ENCODE peak calls at places on chromosomes 1 and 21, in six cellular contexts. One of them, this sample, is unnamed.

GRCh38 chr21:33647560-33647959 is 5.3 kb downstream of the ITSN1 start:
- DNase-seq in CD8-positive, alpha-beta T cell: no peak
- DNase-seq in PC-9: no peak
- DNase-seq in IMR-90: no peak
- DNase-seq in cardiac muscle cell: no peak
- DNase-seq in hepatocyte: no peak
- DNase-seq in this sample: no peak

GRCh38 chr1:1079408-1080121 is 5.5 kb upstream of the RNF223 start:
- DNase-seq in CD8-positive, alpha-beta T cell: no peak
- DNase-seq in PC-9: peak; percentile 96
- DNase-seq in IMR-90: peak; percentile 90
- DNase-seq in cardiac muscle cell: peak; percentile 85
- DNase-seq in hepatocyte: peak; percentile 93
- DNase-seq in this sample: peak; percentile 96

GRCh38 chr1:30837653-30838052 is 70.9 kb downstream of the SDC3 start:
- DNase-seq in CD8-positive, alpha-beta T cell: no peak
- DNase-seq in PC-9: no peak
- DNase-seq in IMR-90: no peak
- DNase-seq in cardiac muscle cell: peak; percentile 37
- DNase-seq in hepatocyte: no peak
- DNase-seq in this sample: no peak

GRCh38 chr1:40384413-40384762 is 10.9 kb downstream of the SMAP2 start:
- DNase-seq in CD8-positive, alpha-beta T cell: no peak
- DNase-seq in PC-9: no peak
- DNase-seq in IMR-90: no peak
- DNase-seq in cardiac muscle cell: peak; percentile 25
- DNase-seq in hepatocyte: no peak
- DNase-seq in this sample: no peak

GRCh38 chr1:22154063-22154462 is 11.2 kb upstream of the WNT4 start:
- DNase-seq in CD8-positive, alpha-beta T cell: no peak
- DNase-seq in PC-9: no peak
- DNase-seq in IMR-90: no peak
- DNase-seq in cardiac muscle cell: no peak
- DNase-seq in hepatocyte: no peak
- DNase-seq in this sample: no peak

GRCh38 chr1:229941160-229941559 is 125.9 kb upstream of the GALNT2 start:
- DNase-seq in CD8-positive, alpha-beta T cell: no peak
- DNase-seq in PC-9: no peak
- DNase-seq in IMR-90: no peak
- DNase-seq in cardiac muscle cell: no peak
- DNase-seq in hepatocyte: peak; percentile 28
- DNase-seq in this sample: no peak

GRCh38 chr1:192559115-192560006 is 16.2 kb upstream of the RGS1 start:
- DNase-seq in CD8-positive, alpha-beta T cell: no peak
- DNase-seq in PC-9: peak; percentile 67
- DNase-seq in IMR-90: peak; percentile 98
- DNase-seq in cardiac muscle cell: peak; percentile 88
- DNase-seq in hepatocyte: peak; percentile 19
- DNase-seq in this sample: peak; percentile 98

GRCh38 chr1:7002728-7003127 is 217.5 kb downstream of the CAMTA1 start:
- DNase-seq in CD8-positive, alpha-beta T cell: no peak
- DNase-seq in PC-9: no peak
- DNase-seq in IMR-90: no peak
- DNase-seq in cardiac muscle cell: no peak
- DNase-seq in hepatocyte: no peak
- DNase-seq in this sample: no peak

GRCh38 chr1:45205910-45206721 is at the start of gene ZSWIM5:
- DNase-seq in CD8-positive, alpha-beta T cell: peak; percentile 75
- DNase-seq in PC-9: peak; percentile 40
- DNase-seq in IMR-90: peak; percentile 42
- DNase-seq in cardiac muscle cell: peak; percentile 53
- DNase-seq in hepatocyte: peak; percentile 84
- DNase-seq in this sample: peak; percentile 50

GRCh38 chr21:16751705-16752104 is 761.1 kb upstream of the CXADR start:
- DNase-seq in CD8-positive, alpha-beta T cell: no peak
- DNase-seq in PC-9: no peak
- DNase-seq in IMR-90: no peak
- DNase-seq in cardiac muscle cell: no peak
- DNase-seq in hepatocyte: no peak
- DNase-seq in this sample: no peak

GRCh38 chr1:155123801-155124200 is 3.9 kb upstream of the EFNA1 start:
- DNase-seq in CD8-positive, alpha-beta T cell: no peak
- DNase-seq in PC-9: peak; percentile 63
- DNase-seq in IMR-90: no peak
- DNase-seq in cardiac muscle cell: no peak
- DNase-seq in hepatocyte: peak; percentile 50
- DNase-seq in this sample: peak; percentile 29

GRCh38 chr1:9213956-9214355 is 20.6 kb upstream of the H6PD start:
- DNase-seq in CD8-positive, alpha-beta T cell: no peak
- DNase-seq in PC-9: no peak
- DNase-seq in IMR-90: no peak
- DNase-seq in cardiac muscle cell: no peak
- DNase-seq in hepatocyte: no peak
- DNase-seq in this sample: no peak

GRCh38 chr1:16420719-16421118 is 16.5 kb downstream of the SPATA21 start:
- DNase-seq in CD8-positive, alpha-beta T cell: peak; percentile 74
- DNase-seq in PC-9: no peak
- DNase-seq in IMR-90: no peak
- DNase-seq in cardiac muscle cell: no peak
- DNase-seq in hepatocyte: no peak
- DNase-seq in this sample: no peak

GRCh38 chr21:46214478-46215340 is 13.9 kb downstream of the LSS start:
- DNase-seq in CD8-positive, alpha-beta T cell: no peak
- DNase-seq in PC-9: no peak
- DNase-seq in IMR-90: no peak
- DNase-seq in cardiac muscle cell: no peak
- DNase-seq in hepatocyte: no peak
- DNase-seq in this sample: no peak

GRCh38 chr1:80540605-80541004 is 1260.1 kb upstream of the ADGRL2 start:
- DNase-seq in CD8-positive, alpha-beta T cell: no peak
- DNase-seq in PC-9: no peak
- DNase-seq in IMR-90: peak; percentile 1
- DNase-seq in cardiac muscle cell: peak; percentile 6
- DNase-seq in hepatocyte: no peak
- DNase-seq in this sample: peak; percentile 4

GRCh38 chr1:43510621-43511020 is 20.1 kb upstream of the PTPRF start:
- DNase-seq in CD8-positive, alpha-beta T cell: no peak
- DNase-seq in PC-9: no peak
- DNase-seq in IMR-90: no peak
- DNase-seq in cardiac muscle cell: no peak
- DNase-seq in hepatocyte: no peak
- DNase-seq in this sample: no peak

GRCh38 chr1:43511394-43511793 is 19.3 kb upstream of the PTPRF start:
- DNase-seq in CD8-positive, alpha-beta T cell: no peak
- DNase-seq in PC-9: no peak
- DNase-seq in IMR-90: no peak
- DNase-seq in cardiac muscle cell: no peak
- DNase-seq in hepatocyte: no peak
- DNase-seq in this sample: no peak

GRCh38 chr1:43507296-43508295 is 23.1 kb upstream of the PTPRF start:
- DNase-seq in CD8-positive, alpha-beta T cell: no peak
- DNase-seq in PC-9: no peak
- DNase-seq in IMR-90: no peak
- DNase-seq in cardiac muscle cell: no peak
- DNase-seq in hepatocyte: no peak
- DNase-seq in this sample: no peak

GRCh38 chr1:43509740-43510375 is 20.8 kb upstream of the PTPRF start:
- DNase-seq in CD8-positive, alpha-beta T cell: no peak
- DNase-seq in PC-9: peak; percentile 91
- DNase-seq in IMR-90: no peak
- DNase-seq in cardiac muscle cell: no peak
- DNase-seq in hepatocyte: no peak
- DNase-seq in this sample: no peak

GRCh38 chr1:43509007-43509739 is 21.5 kb upstream of the PTPRF start:
- DNase-seq in CD8-positive, alpha-beta T cell: no peak
- DNase-seq in PC-9: peak; percentile 86
- DNase-seq in IMR-90: no peak
- DNase-seq in cardiac muscle cell: peak; percentile 34
- DNase-seq in hepatocyte: no peak
- DNase-seq in this sample: no peak
- H3K27ac ChIP-seq in CD8-positive, alpha-beta T cell: no peak overlapping the region
- H3K27ac ChIP-seq in PC-9: peak overlapping the region; percentile 95
- H3K27ac ChIP-seq in IMR-90: no peak overlapping the region
- H3K27ac ChIP-seq in cardiac muscle cell: no peak overlapping the region
- H3K27ac ChIP-seq in hepatocyte: no peak overlapping the region
- H3K27ac ChIP-seq in this sample: no peak overlapping the region

DNA sequence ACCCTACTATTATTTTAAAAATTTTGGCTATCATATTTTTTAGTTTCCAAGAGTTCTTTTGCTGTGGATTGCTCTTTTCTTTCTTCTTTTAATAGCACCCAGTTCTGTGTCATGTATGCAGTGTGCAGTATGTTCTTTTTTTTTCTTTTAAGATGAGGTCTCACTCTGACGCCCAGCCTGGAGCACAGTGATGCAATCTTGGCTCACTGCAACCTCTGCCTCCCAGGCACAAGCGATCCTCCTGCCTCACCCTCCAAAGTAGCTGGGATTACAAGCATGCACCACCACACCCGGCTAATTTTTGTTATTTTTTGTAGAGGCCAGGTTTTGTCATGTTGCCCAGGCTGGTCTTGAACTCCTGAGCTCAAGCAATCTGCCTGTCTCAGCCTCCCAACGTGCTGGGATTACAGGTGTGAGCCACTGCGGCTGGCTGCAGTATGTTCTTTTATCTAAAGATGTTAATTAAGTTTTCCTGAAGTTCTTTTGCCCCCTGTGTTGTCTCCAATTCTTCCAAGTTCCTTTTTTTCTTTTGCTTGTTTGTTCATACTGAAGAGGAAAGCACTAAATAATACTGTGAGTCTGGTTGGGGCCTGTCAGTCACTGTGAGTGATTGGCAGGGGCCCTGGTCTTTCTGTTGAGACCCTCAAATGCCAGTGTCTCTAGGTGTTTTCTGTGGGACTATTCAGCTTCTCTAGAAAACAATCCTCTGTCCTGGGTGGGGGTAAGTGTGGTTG is 17.5 kb upstream of the TTC22 start:
- DNase-seq in CD8-positive, alpha-beta T cell: no peak
- DNase-seq in PC-9: peak; percentile 31
- DNase-seq in IMR-90: no peak
- DNase-seq in cardiac muscle cell: peak; percentile 46
- DNase-seq in hepatocyte: no peak
- DNase-seq in this sample: no peak
- H3K27ac ChIP-seq in CD8-positive, alpha-beta T cell: no peak overlapping the region
- H3K27ac ChIP-seq in PC-9: peak overlapping the region; percentile 47
- H3K27ac ChIP-seq in IMR-90: no peak overlapping the region
- H3K27ac ChIP-seq in cardiac muscle cell: no peak overlapping the region
- H3K27ac ChIP-seq in hepatocyte: no peak overlapping the region
- H3K27ac ChIP-seq in this sample: no peak overlapping the region

GRCh38 chr1:3623441-3624150 is 1.2 kb upstream of the TPRG1L start:
- DNase-seq in CD8-positive, alpha-beta T cell: no peak
- DNase-seq in PC-9: no peak
- DNase-seq in IMR-90: no peak
- DNase-seq in cardiac muscle cell: no peak
- DNase-seq in hepatocyte: no peak
- DNase-seq in this sample: no peak

GRCh38 chr1:3625151-3625907 is 514 bp downstream of the TPRG1L start:
- DNase-seq in CD8-positive, alpha-beta T cell: peak; percentile 62
- DNase-seq in PC-9: peak; percentile 45
- DNase-seq in IMR-90: peak; percentile 39
- DNase-seq in cardiac muscle cell: peak; percentile 58
- DNase-seq in hepatocyte: peak; percentile 83
- DNase-seq in this sample: peak; percentile 59

GRCh38 chr1:3627515-3628253 is 2.9 kb downstream of the TPRG1L start:
- DNase-seq in CD8-positive, alpha-beta T cell: no peak
- DNase-seq in PC-9: no peak
- DNase-seq in IMR-90: no peak
- DNase-seq in cardiac muscle cell: no peak
- DNase-seq in hepatocyte: no peak
- DNase-seq in this sample: no peak

GRCh38 chr1:3620708-3621107 is 4.1 kb upstream of the TPRG1L start:
- DNase-seq in CD8-positive, alpha-beta T cell: no peak
- DNase-seq in PC-9: no peak
- DNase-seq in IMR-90: no peak
- DNase-seq in cardiac muscle cell: no peak
- DNase-seq in hepatocyte: no peak
- DNase-seq in this sample: no peak

GRCh38 chr1:3624194-3625136 is at the start of gene TPRG1L:
- DNase-seq in CD8-positive, alpha-beta T cell: peak; percentile 99
- DNase-seq in PC-9: peak; percentile 86
- DNase-seq in IMR-90: peak; percentile 90
- DNase-seq in cardiac muscle cell: peak; percentile 97
- DNase-seq in hepatocyte: peak; percentile 99
- DNase-seq in this sample: peak; percentile 96
- H3K27ac ChIP-seq in CD8-positive, alpha-beta T cell: peak within 1 kb of the TSS; percentile 89
- H3K27ac ChIP-seq in PC-9: no peak within 1 kb of the TSS
- H3K27ac ChIP-seq in IMR-90: peak within 1 kb of the TSS; percentile 84
- H3K27ac ChIP-seq in cardiac muscle cell: peak within 1 kb of the TSS; percentile 44
- H3K27ac ChIP-seq in hepatocyte: peak within 1 kb of the TSS; percentile 95
- H3K27ac ChIP-seq in this sample: no peak within 1 kb of the TSS

DNA sequence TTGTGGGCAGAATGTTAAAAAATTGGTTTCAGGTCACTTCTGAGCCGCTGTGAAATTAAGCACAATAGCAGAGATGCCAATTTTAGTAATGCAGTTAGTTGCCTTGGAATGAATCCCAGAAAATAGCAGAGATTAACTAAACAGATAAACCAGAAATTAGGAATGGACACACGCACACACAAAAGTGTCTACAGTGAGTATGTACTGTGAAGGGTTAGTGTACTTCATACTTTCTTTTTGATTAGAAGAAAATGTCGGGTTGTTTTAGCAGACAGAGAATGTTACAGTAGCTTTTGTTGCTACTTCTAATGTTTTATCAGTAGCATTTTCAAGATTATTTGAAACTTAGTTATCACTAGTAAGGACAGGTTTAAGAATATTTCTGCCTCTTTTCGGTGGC is 106.7 kb downstream of the LEPR start:
- DNase-seq in CD8-positive, alpha-beta T cell: no peak
- DNase-seq in PC-9: no peak
- DNase-seq in IMR-90: peak; percentile 41
- DNase-seq in cardiac muscle cell: peak; percentile 67
- DNase-seq in hepatocyte: no peak
- DNase-seq in this sample: peak; percentile 73
- H3K27ac ChIP-seq in CD8-positive, alpha-beta T cell: no peak overlapping the region
- H3K27ac ChIP-seq in PC-9: no peak overlapping the region
- H3K27ac ChIP-seq in IMR-90: no peak overlapping the region
- H3K27ac ChIP-seq in cardiac muscle cell: no peak overlapping the region
- H3K27ac ChIP-seq in hepatocyte: no peak overlapping the region
- H3K27ac ChIP-seq in this sample: no peak overlapping the region

DNA sequence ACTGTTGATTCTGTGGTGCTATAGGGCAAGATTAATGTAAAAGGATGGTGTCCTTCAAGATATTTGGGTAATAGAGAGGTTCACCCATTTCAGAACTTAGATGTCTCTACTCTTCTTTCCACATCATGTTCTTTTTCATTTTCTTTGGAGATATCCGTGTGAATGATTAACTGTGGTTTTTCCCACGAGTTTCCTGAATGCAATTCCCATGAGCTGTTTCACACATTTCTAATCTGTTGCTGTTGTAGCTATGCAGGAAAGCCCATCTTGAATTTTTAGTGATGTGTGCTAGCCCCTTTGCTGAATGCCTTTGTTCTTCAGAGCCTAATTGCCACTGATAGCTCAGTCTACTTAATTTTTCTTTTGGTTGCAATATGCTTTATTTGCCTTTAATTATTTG is 27.6 kb downstream of the SNX27 start:
- DNase-seq in CD8-positive, alpha-beta T cell: no peak
- DNase-seq in PC-9: no peak
- DNase-seq in IMR-90: peak; percentile 50
- DNase-seq in cardiac muscle cell: peak; percentile 80
- DNase-seq in hepatocyte: peak; percentile 10
- DNase-seq in this sample: peak; percentile 89
- H3K27ac ChIP-seq in CD8-positive, alpha-beta T cell: no peak overlapping the region
- H3K27ac ChIP-seq in PC-9: no peak overlapping the region
- H3K27ac ChIP-seq in IMR-90: no peak overlapping the region
- H3K27ac ChIP-seq in cardiac muscle cell: peak overlapping the region; percentile 24
- H3K27ac ChIP-seq in hepatocyte: peak overlapping the region; percentile 66
- H3K27ac ChIP-seq in this sample: peak overlapping the region; percentile 49

GRCh38 chr21:44857127-44857892 is 16.2 kb downstream of the PTTG1IP start:
- DNase-seq in CD8-positive, alpha-beta T cell: no peak
- DNase-seq in PC-9: no peak
- DNase-seq in IMR-90: no peak
- DNase-seq in cardiac muscle cell: no peak
- DNase-seq in hepatocyte: no peak
- DNase-seq in this sample: no peak
- H3K27ac ChIP-seq in CD8-positive, alpha-beta T cell: no peak overlapping the region
- H3K27ac ChIP-seq in PC-9: no peak overlapping the region
- H3K27ac ChIP-seq in IMR-90: no peak overlapping the region
- H3K27ac ChIP-seq in cardiac muscle cell: no peak overlapping the region
- H3K27ac ChIP-seq in hepatocyte: no peak overlapping the region
- H3K27ac ChIP-seq in this sample: no peak overlapping the region

This sample was measured in mesenchymal stem cell.